ENCODE peak calls at places on chromosomes 6 and 20, in seven cellular contexts. K is HCT116, H is H1, Y is SK-N-SH, M is K562, D is HepG2, Z is GM12878. P is an unnamed sample.

GRCh38 chr20:6558361-6558760 is 209.1 kb upstream of the BMP2 start:
- DNase-seq in Z (no peak), D (peak), H (no peak), Y (no peak), K (no peak), M (no peak), P (no peak)

GRCh38 chr6:150894935-150895686 is 29.6 kb downstream of the MTHFD1L start:
- DNase-seq in Z (peak), K (no peak), D (peak), H (no peak), Y (peak), M (no peak), P (no peak)

GRCh38 chr6:130259557-130259956 is 36.8 kb upstream of the SAMD3 start:
- DNase-seq in H (no peak), K (no peak), Y (no peak), Z (no peak), D (no peak), M (no peak), P (no peak)

GRCh38 chr6:3621411-3621810 is 130.1 kb downstream of the PXDC1 start:
- DNase-seq in Y (no peak), Z (no peak), H (no peak), K (no peak), D (no peak), M (no peak), P (no peak)

GRCh38 chr20:4767084-4767483 is 45.4 kb downstream of the PRND start:
- DNase-seq in H (no peak), Y (no peak), D (no peak), M (peak), Z (no peak), K (no peak), P (no peak)

GRCh38 chr6:142822882-142823578 is 121.9 kb downstream of the HIVEP2 start:
- DNase-seq in K (no peak), Y (peak), H (peak), D (no peak), Z (no peak), M (peak), P (no peak)

GRCh38 chr6:136526196-136526930 is 23.9 kb downstream of the MAP7 start:
- DNase-seq in K (no peak), D (peak), M (no peak), Y (peak), H (peak), Z (no peak), P (peak)

GRCh38 chr6:39804666-39805065 is 12.5 kb downstream of the DAAM2 start:
- DNase-seq in K (no peak), Z (no peak), D (no peak), Y (no peak), H (no peak), M (no peak), P (no peak)

GRCh38 chr20:63057133-63058117 is 50.7 kb upstream of the BHLHE23 start:
- DNase-seq in H (no peak), K (no peak), M (no peak), Y (no peak), Z (no peak), D (no peak), P (no peak)

GRCh38 chr6:166997768-166998255 is 1.4 kb upstream of the CEP43 start:
- DNase-seq in Z (peak), Y (peak), M (peak), H (peak), D (peak), K (peak), P (peak)

GRCh38 chr6:151436300-151436699 is 15.6 kb downstream of the RMND1 start:
- DNase-seq in D (no peak), Z (no peak), H (no peak), M (no peak), Y (no peak), K (no peak), P (peak)

GRCh38 chr6:45327956-45328522 is at the start of gene RUNX2:
- DNase-seq in M (no peak), D (no peak), Y (no peak), H (no peak), K (no peak), Z (no peak), P (no peak)

GRCh38 chr6:19749722-19750121 is 87.4 kb upstream of the ID4 start:
- DNase-seq in Y (no peak), M (no peak), K (no peak), H (no peak), D (no peak), Z (no peak), P (no peak)

GRCh38 chr20:47379433-47380150 is 23.1 kb upstream of the ZMYND8 start:
- DNase-seq in D (no peak), M (peak), H (no peak), K (no peak), Z (no peak), Y (no peak), P (no peak)

GRCh38 chr6:11179088-11179977 is 53.1 kb downstream of the NEDD9 start:
- DNase-seq in M (no peak), Y (no peak), D (peak), H (no peak), Z (no peak), K (no peak), P (no peak)

GRCh38 chr6:81806793-81807565 is 54.5 kb upstream of the TENT5A start:
- DNase-seq in H (no peak), D (peak), M (no peak), Z (no peak), Y (no peak), K (no peak), P (no peak)

GRCh38 chr20:62303327-62304226 is 780 bp downstream of the ADRM1 start:
- DNase-seq in M (no peak), H (no peak), D (peak), K (no peak), Z (no peak), Y (no peak), P (peak)

GRCh38 chr6:131980791-131981623 is 29.8 kb upstream of the CCN2 start:
- DNase-seq in Y (no peak), K (no peak), H (no peak), D (peak), Z (no peak), M (no peak), P (peak)

GRCh38 chr20:39630215-39630614 is 668.1 kb downstream of the DHX35 start:
- DNase-seq in Y (peak), M (no peak), Z (no peak), K (no peak), H (no peak), D (no peak), P (no peak)

GRCh38 chr6:22133352-22133751 is 163.5 kb downstream of the PRL start:
- DNase-seq in M (no peak), D (no peak), H (no peak), K (no peak), Y (no peak), Z (no peak), P (peak)

DNA sequence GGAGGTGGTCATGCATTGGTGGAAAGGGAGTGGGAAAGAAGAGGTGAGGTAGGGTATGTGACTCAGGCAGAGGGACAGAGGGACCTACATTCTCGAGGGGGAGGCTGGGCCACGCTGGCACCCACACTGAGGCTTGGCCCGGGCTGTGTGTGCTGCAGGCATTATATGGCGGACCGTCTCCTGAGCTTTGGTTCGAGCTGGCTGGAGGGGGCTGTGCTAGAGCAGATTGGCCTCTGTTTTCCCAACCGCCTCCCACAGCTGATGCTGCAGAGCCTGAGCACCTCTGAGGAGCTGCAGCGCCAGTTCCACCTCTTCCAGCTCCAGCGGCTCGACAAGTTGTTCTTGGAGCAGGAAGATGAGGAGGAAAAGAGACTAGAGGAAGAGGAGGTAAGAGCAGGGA is 23.4 kb downstream of the DNPH1 start:
- DNase-seq in Z (no peak), Y (no peak), D (no peak), K (no peak), H (no peak), M (no peak), P (no peak)
- TF ChIP-seq JUND in Z (no peak), Y (no peak), D (no peak), K (no peak), H (no peak), M (no peak), P (no peak)

GRCh38 chr6:154257074-154257473 is 99.5 kb downstream of the IPCEF1 start:
- DNase-seq in H (no peak), Y (no peak), K (no peak), Z (no peak), D (no peak), M (no peak), P (no peak)

GRCh38 chr6:154252676-154253075 is 103.9 kb downstream of the IPCEF1 start:
- DNase-seq in M (no peak), Y (no peak), Z (no peak), H (no peak), D (no peak), K (no peak), P (no peak)

GRCh38 chr6:154261688-154262397 is 94.8 kb downstream of the IPCEF1 start:
- DNase-seq in H (no peak), D (no peak), M (no peak), Y (no peak), Z (no peak), K (no peak), P (no peak)

DNA sequence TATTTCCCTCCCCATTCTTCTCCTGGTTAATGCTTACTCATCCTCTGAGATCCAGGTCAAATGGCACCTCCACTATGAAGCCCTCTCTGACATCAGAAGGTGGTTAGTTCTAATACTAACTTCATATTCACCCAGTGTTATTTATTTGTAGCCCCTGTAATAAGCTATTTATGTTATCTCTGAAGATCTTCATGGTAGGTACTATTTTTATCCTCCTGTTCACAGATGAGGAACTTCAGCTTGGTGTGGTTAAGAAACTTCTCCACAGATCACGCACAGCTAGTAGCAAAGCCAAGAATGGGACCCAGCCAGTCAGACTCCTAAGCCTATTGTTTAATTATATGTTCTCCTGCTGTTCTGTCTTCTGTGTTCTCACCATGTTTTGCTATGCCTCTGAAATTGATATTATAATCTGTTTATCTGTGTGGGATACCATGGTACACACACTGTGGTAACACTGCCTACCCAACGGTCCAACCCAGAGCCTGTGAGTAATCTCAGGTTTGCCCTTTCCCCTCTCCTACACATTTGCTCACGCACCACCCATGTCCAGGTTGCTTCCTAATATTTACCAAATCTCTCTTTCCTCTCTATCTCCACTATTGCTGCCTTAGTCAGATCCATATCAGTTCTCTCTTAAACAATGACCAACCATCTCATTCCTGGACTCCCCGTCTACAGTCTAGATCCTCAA is 98.4 kb downstream of the IPCEF1 start:
- DNase-seq in Z (no peak), M (no peak), D (no peak), H (no peak), Y (no peak), K (no peak), P (no peak)
- TF ChIP-seq JUND in Z (no peak), M (no peak), D (no peak), H (no peak), Y (no peak), K (no peak), P (no peak)

GRCh38 chr6:160714731-160715130 is 12.7 kb downstream of the PLG start:
- DNase-seq in Y (no peak), D (no peak), Z (no peak), H (no peak), K (no peak), M (no peak), P (no peak)
- TF ChIP-seq JUND in Y (no peak), D (no peak), Z (no peak), H (no peak), K (no peak), M (no peak), P (no peak)

DNA sequence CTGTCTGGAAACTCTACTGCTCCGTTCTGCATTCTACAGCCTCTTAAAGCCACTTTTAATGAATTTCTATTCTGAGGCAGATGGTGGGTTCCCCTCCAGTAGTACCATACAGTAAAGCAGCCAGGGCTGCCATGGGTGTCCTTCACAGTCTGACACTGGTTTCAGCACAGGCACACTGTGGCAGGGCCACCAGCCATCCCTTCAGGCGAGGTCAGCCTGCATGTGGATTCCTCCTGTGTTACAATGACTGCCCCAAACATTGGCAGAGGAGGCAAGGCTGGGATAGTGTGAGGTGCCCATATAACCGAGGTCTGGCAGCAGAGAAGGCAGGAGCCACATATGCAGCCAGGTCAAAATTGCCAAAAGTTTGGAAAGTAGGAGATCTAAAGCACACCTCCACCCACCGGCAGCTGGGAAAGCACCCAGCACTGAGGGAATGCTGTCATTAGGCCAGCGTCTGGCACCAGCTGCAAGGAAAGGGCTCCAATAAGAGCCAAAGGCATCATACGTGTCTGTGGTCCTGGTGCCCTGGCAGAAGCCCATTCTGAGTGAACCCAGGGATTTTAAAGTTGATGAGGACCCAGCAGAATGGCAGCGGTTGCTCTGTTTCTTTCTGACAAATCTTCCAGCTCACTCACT is 24.0 kb downstream of the STK35 start:
- DNase-seq in D (no peak), H (no peak), Y (no peak), Z (no peak), M (no peak), K (no peak), P (no peak)
- TF ChIP-seq JUND in D (no peak), H (no peak), Y (no peak), Z (no peak), M (no peak), K (no peak), P (no peak)

GRCh38 chr20:44247676-44248419 is 740 bp downstream of the GDAP1L1 start:
- DNase-seq in H (peak), K (no peak), Z (no peak), M (peak), Y (peak), D (peak), P (peak)

GRCh38 chr20:44245977-44246376 is 1.1 kb upstream of the GDAP1L1 start:
- DNase-seq in H (no peak), M (no peak), K (no peak), D (no peak), Y (no peak), Z (no peak), P (no peak)

GRCh38 chr20:44248420-44248759 is 1.3 kb downstream of the GDAP1L1 start:
- DNase-seq in Y (no peak), M (no peak), D (no peak), K (no peak), Z (no peak), H (no peak), P (no peak)

GRCh38 chr20:44251284-44251683 is 4.2 kb downstream of the GDAP1L1 start:
- DNase-seq in D (no peak), M (no peak), H (no peak), K (no peak), Y (no peak), Z (no peak), P (no peak)

GRCh38 chr20:44247131-44247571 is at the start of gene GDAP1L1:
- DNase-seq in M (no peak), Y (peak), H (peak), K (no peak), Z (no peak), D (no peak), P (no peak)
- TF ChIP-seq JUND in M (no peak), Y (no peak), H (peak), K (no peak), Z (no peak), D (no peak), P (no peak)

DNA sequence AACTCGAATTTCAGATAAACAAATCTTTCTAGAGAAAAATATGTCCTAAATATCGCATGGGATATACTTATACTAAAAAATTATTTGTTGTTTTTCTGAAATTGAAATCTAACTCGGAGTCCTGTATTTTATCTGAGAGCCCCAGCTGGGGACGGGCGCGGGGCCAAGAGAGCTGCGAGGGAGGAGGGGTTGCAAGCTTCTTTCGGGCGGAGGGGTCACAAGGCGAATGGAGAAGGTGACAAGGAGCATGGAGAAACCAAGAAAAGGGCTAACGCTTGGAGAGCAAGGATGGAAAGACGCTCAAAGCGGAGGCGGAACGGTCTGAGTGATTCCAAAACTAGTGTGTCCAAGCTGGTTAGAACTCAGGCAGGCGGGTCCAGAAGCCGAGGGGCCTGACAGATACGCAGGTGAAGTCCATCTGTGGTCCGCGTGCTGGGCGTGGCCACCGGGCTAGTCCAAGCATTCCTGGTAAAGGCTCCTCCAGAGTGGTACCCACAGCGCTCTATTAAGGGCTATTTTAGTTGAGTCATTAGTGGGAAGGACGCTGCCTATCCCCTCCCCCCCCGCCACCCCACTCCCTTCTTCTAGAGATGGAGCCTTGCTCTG is 41.5 kb upstream of the ZNFX1 start:
- DNase-seq in M (peak), Y (no peak), H (peak), D (no peak), Z (no peak), K (no peak), P (no peak)
- TF ChIP-seq JUND in M (no peak), Y (no peak), H (no peak), D (no peak), Z (no peak), K (no peak), P (no peak)

GRCh38 chr6:27890351-27891299 is 21.6 kb downstream of the OR2B2 start:
- DNase-seq in M (peak), D (no peak), K (peak), Z (peak), Y (peak), H (peak), P (peak)
- TF ChIP-seq JUND in M (no peak), D (no peak), K (no peak), Z (no peak), Y (peak), H (no peak), P (no peak)

GRCh38 chr20:21615617-21616080 is 89.8 kb upstream of the PAX1 start:
- DNase-seq in D (peak), M (peak), K (peak), H (peak), Z (no peak), Y (peak), P (peak)
- TF ChIP-seq JUND in D (no peak), M (no peak), K (no peak), H (no peak), Z (no peak), Y (no peak), P (no peak)

DNA sequence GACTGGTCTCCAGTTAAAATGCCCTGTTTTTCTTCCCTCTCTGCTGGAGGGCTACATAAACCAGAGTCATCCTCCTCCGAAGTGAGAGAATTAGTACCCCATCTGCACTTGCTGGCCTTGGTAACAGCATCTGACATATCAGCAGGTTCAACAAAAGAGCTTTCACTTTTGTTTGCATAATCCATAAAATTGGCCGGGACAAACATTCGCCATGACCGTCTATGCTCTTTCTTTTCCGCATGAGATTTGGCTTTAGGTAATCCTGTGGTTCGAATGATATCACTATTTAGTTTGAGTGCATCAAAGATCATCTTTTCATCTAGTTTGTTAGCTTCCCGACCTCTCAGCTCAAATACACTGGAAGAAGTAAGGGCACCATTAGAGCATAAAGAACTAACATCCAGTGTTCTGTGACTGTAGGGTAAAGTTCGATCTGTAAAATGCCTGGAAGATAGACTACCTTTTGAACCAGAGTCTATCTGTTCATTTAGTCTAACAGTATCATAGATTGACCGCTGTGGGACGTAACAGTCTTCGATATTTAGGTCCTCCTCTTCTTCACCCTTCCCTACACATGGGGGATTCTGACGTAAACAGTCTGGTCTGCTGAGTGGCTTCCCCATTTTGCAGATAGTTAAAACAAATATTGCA is 101.6 kb downstream of the DST start:
- DNase-seq in M (no peak), Y (no peak), D (peak), Z (no peak), K (no peak), H (no peak), P (no peak)
- TF ChIP-seq JUND in M (no peak), Y (peak), D (no peak), Z (no peak), K (no peak), H (no peak), P (no peak)